ENCODE peak calls at places on chromosomes 2 and 18, in eight cellular contexts. A is left colon; R is spleen; L is naive thymus-derived CD8-positive, alpha-beta T cell; D is T-helper 2 cell treated with Interferon-gamma antibody and Interleukin-4, amounts not matched to agents 5 μg/mL and 100 μg/mL, for 36 hours; S is stimulated activated CD4-positive, alpha-beta T cell treated with anti-CD3 and anti-CD28 coated beads, Interleukin-4, amount 100 ng/mL, for 48 hours; X is Right ventricle myocardium inferior; V is foreskin fibroblast. G is an unnamed sample.

GRCh38 chr2:205778326-205778725 is 96.0 kb downstream of the NRP2 start:
- DNase-seq in R (no peak), V (no peak), D (no peak), S (no peak), A (no peak), L (no peak), X (no peak), G (no peak)

GRCh38 chr2:63424329-63425078 is 163.8 kb downstream of the WDPCP start:
- DNase-seq in R (no peak), V (peak), S (no peak), A (no peak), X (no peak), L (no peak), D (peak), G (no peak)

GRCh38 chr18:26549486-26550435 is 1.4 kb upstream of the KCTD1 start:
- DNase-seq in S (no peak), D (no peak), R (peak), X (peak), V (peak), A (peak), L (no peak), G (peak)

GRCh38 chr2:190469770-190470169 is 61.6 kb downstream of the MFSD6 start:
- DNase-seq in A (peak), R (no peak), V (peak), D (no peak), S (no peak), X (no peak), L (no peak), G (no peak)

GRCh38 chr2:203998195-203998804 is 61.7 kb downstream of the ICOS start:
- DNase-seq in V (no peak), D (peak), L (no peak), S (no peak), R (no peak), A (no peak), X (no peak), G (no peak)

GRCh38 chr2:189022002-189022401 is 47.8 kb downstream of the COL3A1 start:
- DNase-seq in A (no peak), D (no peak), V (peak), X (no peak), S (no peak), R (no peak), L (no peak), G (no peak)

GRCh38 chr2:234403074-234403473 is 93.8 kb downstream of the ARL4C start:
- DNase-seq in L (no peak), X (no peak), D (no peak), S (no peak), V (peak), A (no peak), R (no peak), G (no peak)

GRCh38 chr2:102020596-102021170 is 28.9 kb downstream of the IL1R2 start:
- DNase-seq in A (peak), V (peak), S (peak), D (peak), L (peak), X (peak), R (peak), G (peak)

GRCh38 chr2:166803314-166803986 is 84.8 kb upstream of the XIRP2 start:
- DNase-seq in R (no peak), X (no peak), S (no peak), A (no peak), L (no peak), D (no peak), V (no peak), G (no peak)

GRCh38 chr2:190482441-190482840 is 52.1 kb downstream of the NEMP2 start:
- DNase-seq in L (no peak), R (no peak), X (no peak), D (no peak), V (no peak), A (no peak), S (no peak), G (no peak)

GRCh38 chr2:232418056-232418455 is 11.4 kb downstream of the ALPG start:
- DNase-seq in D (no peak), V (no peak), X (no peak), R (peak), A (no peak), L (no peak), S (no peak), G (no peak)

GRCh38 chr2:141519906-141520305 is 610.9 kb downstream of the LRP1B start:
- DNase-seq in V (no peak), R (no peak), S (no peak), X (no peak), D (no peak), L (no peak), A (no peak), G (no peak)

GRCh38 chr2:43469094-43469493 is 126.7 kb downstream of the THADA start:
- DNase-seq in X (no peak), V (no peak), R (no peak), S (no peak), A (no peak), D (no peak), L (no peak), G (no peak)

GRCh38 chr18:48104703-48105102 is 174.2 kb upstream of the SMAD2 start:
- DNase-seq in V (no peak), A (no peak), R (no peak), L (no peak), S (no peak), X (no peak), D (no peak), G (no peak)

GRCh38 chr2:113700186-113700841 is 56.1 kb downstream of the SLC35F5 start:
- DNase-seq in X (peak), S (peak), R (peak), V (no peak), L (peak), D (peak), A (no peak), G (no peak)

GRCh38 chr18:23314672-23315071 is 138.4 kb upstream of the RIOK3 start:
- DNase-seq in D (no peak), X (no peak), L (no peak), V (no peak), S (no peak), R (no peak), A (no peak), G (no peak)

GRCh38 chr2:7011376-7012083 is 94.3 kb downstream of the RNF144A start:
- DNase-seq in S (no peak), L (no peak), A (no peak), X (no peak), V (peak), D (no peak), R (no peak), G (no peak)

GRCh38 chr2:141195087-141195486 is 935.7 kb downstream of the LRP1B start:
- DNase-seq in X (no peak), V (no peak), A (no peak), L (no peak), R (no peak), S (no peak), D (no peak), G (no peak)

GRCh38 chr2:163601377-163601776 is 134.4 kb downstream of the FIGN start:
- DNase-seq in D (no peak), A (no peak), L (no peak), X (no peak), V (no peak), S (no peak), R (no peak), G (no peak)

GRCh38 chr18:34222025-34222395 is 2.7 kb downstream of the NOL4 start:
- DNase-seq in S (no peak), X (no peak), L (no peak), D (no peak), R (peak), A (no peak), V (no peak), G (peak)

GRCh38 chr2:215839309-215839708 is 174.0 kb downstream of the MREG start:
- DNase-seq in L (no peak), X (no peak), S (no peak), R (peak), D (no peak), A (no peak), V (no peak), G (no peak)